ENCODE peak calls at places on chromosomes 3 and 15, in ten cellular contexts. R is IMR-90, T is spleen, W is ovary, Z is HCT116, V is body of pancreas, P is sigmoid colon, K is right lobe of liver, X is adrenal gland, A is endothelial cell of umbilical vein. F is an unnamed sample. For H3K4me1, the result is how much of the 10 kb centered on the place peaks cover.

GRCh38 chr3:9088431-9089353 is 125.4 kb upstream of the RAD18 start:
- DNase-seq in A (no peak), X (peak), P (no peak), T (no peak), K (no peak), R (no peak), W (peak), Z (no peak), V (peak), F (no peak)

GRCh38 chr3:36166477-36166876 is 213.8 kb upstream of the STAC start:
- DNase-seq in R (no peak), Z (peak), V (no peak), K (no peak), W (no peak), A (peak), T (no peak), P (no peak), X (peak), F (no peak)

GRCh38 chr3:98901465-98902174 is at the start of gene DCBLD2:
- DNase-seq in P (peak), X (peak), Z (peak), V (peak), R (peak), W (peak), K (peak), A (peak), T (peak), F (peak)

GRCh38 chr3:142498397-142499180 is 50.8 kb upstream of the XRN1 start:
- DNase-seq in R (peak), Z (no peak), P (no peak), X (no peak), K (no peak), V (no peak), W (no peak), A (no peak), T (no peak), F (no peak)

GRCh38 chr3:134952372-134952771 is 157.3 kb downstream of the EPHB1 start:
- DNase-seq in P (no peak), R (no peak), K (no peak), W (no peak), T (no peak), Z (no peak), V (no peak), A (no peak), X (no peak), F (no peak)

GRCh38 chr3:29240248-29240647 is 40.6 kb upstream of the RBMS3 start:
- DNase-seq in Z (no peak), T (no peak), A (peak), W (no peak), R (peak), V (no peak), X (no peak), K (no peak), P (no peak), F (no peak)

GRCh38 chr3:102741105-102741504 is 306.3 kb downstream of the ZPLD1 start:
- DNase-seq in P (no peak), R (no peak), Z (peak), A (no peak), T (no peak), W (no peak), V (no peak), K (no peak), X (no peak), F (no peak)

GRCh38 chr3:100988080-100988479 is 5.1 kb downstream of the ABI3BP start:
- DNase-seq in W (no peak), X (no peak), Z (no peak), A (no peak), R (no peak), V (no peak), P (no peak), K (no peak), T (no peak), F (peak)

GRCh38 chr3:23075478-23075877 is 127.6 kb upstream of the UBE2E2 start:
- DNase-seq in W (no peak), K (no peak), P (no peak), R (peak), V (no peak), X (no peak), Z (no peak), A (no peak), T (no peak), F (no peak)

GRCh38 chr15:34436126-34436955 is 1.3 kb downstream of the GOLGA8A start:
- DNase-seq in K (no peak), W (no peak), Z (no peak), X (no peak), T (peak), P (no peak), A (peak), R (no peak), V (no peak), F (no peak)

GRCh38 chr15:40044717-40045571 is 6.0 kb upstream of the SRP14 start:
- DNase-seq in T (peak), W (peak), Z (peak), K (peak), R (peak), A (peak), X (peak), P (peak), V (peak), F (peak)

GRCh38 chr15:67829647-67830504 is 4.6 kb downstream of the SKOR1 start:
- DNase-seq in R (no peak), P (peak), Z (no peak), K (no peak), A (no peak), V (no peak), W (no peak), T (peak), X (no peak), F (no peak)

GRCh38 chr3:148955544-148956346 is 35.6 kb upstream of the GYG1 start:
- DNase-seq in T (no peak), W (peak), V (peak), R (peak), A (peak), X (peak), P (peak), Z (peak), K (no peak), F (peak)

GRCh38 chr3:41717591-41718093 is 244.3 kb downstream of the ULK4 start:
- DNase-seq in K (no peak), W (no peak), A (no peak), X (no peak), P (no peak), R (no peak), T (no peak), V (no peak), Z (no peak), F (no peak)

GRCh38 chr15:77528968-77529319 is 103.8 kb downstream of the LINGO1 start:
- DNase-seq in W (peak), P (peak), K (peak), Z (no peak), T (peak), X (no peak), V (no peak), R (no peak), A (no peak), F (no peak)

GRCh38 chr3:42025388-42026138 is 63.7 kb upstream of the ULK4 start:
- DNase-seq in T (peak), R (peak), X (peak), K (peak), V (peak), P (peak), W (peak), A (peak), Z (peak), F (peak)

GRCh38 chr3:196180346-196180745 is 30.9 kb downstream of the ZDHHC19 start:
- DNase-seq in P (no peak), V (no peak), K (peak), W (no peak), X (no peak), Z (no peak), T (peak), R (no peak), A (no peak), F (no peak)

GRCh38 chr3:196177967-196178366 is 33.2 kb downstream of the ZDHHC19 start:
- DNase-seq in R (no peak), Z (no peak), P (no peak), X (no peak), A (no peak), K (no peak), V (no peak), T (no peak), W (no peak), F (no peak)

GRCh38 chr3:196178993-196179379 is 32.2 kb downstream of the ZDHHC19 start:
- DNase-seq in P (no peak), V (no peak), R (no peak), Z (no peak), A (no peak), X (no peak), W (no peak), T (no peak), K (no peak), F (no peak)

GRCh38 chr3:196179380-196180308 is 31.6 kb downstream of the ZDHHC19 start:
- DNase-seq in A (peak), T (peak), K (peak), X (no peak), W (no peak), P (no peak), V (no peak), R (peak), Z (no peak), F (no peak)

DNA sequence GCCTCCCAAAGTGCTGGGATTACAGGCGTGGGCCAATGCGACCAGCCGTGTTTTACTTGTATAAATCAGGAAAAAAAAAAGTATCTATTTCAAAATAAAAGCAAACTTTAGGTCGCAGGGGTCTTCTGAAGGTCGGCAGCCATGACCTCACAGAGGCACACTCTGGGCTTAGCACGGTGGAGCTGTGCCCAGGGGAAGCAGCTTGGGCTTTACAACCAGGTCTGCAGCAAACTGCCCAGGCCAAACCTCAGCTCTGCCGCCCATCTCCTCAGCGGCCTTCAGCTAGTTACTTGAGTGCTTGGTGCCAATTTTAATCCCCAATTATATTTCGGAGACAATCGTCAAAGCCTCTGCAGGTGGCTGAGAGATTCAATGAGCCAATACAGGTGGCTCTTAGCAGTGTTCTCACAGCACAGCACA is 30.1 kb downstream of the ZDHHC19 start:
- DNase-seq in T (peak), P (no peak), A (no peak), R (no peak), X (no peak), V (no peak), W (no peak), Z (no peak), K (peak), F (no peak)
- H3K4me1 ChIP-seq in T (under half), P (under half), A (under half), R (under half), X (under half), V (under half), W (under half), Z (under half), K (under half), F (under half)

DNA sequence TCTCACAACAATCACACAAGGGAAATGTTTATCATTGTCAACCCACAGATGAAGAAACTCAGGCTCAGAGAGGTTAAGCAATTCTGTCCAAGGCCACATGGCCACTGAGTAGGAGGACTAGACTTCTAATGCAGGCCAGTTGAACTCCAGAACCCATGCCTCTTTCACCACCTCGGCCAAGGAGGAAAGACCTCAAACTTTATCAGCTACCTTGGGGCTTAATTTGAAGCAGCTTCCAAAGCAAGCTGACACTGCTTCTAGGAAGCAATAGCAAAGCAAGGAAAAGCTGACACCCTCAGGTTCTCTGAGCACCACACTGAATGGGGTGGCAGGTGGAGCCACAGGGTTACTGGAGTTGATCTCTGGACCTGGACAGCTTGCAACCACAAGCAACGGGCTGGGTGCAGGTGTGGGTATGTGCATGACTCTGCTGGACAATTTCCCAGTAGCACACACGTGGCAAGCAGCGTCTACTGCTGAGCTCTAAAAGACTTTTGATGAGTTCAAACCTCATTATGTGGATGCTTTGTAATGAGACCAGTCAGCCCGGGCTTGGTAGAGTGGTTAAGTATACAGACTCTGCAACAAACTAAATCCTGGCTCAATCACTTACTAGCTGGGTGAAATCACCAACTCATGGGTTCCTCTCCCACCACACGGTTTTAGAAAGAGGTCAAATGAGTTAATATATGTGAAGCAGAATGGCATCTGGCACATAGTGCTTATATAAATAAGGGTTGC is 23.1 kb downstream of the CCNL1 start:
- DNase-seq in R (peak), X (peak), K (peak), A (no peak), V (peak), T (no peak), P (no peak), Z (no peak), W (no peak), F (peak)
- TF ChIP-seq POLR2A in R (no peak), X (no peak), K (peak), A (no peak), V (peak), T (no peak), P (no peak), Z (no peak), W (no peak), F (no peak)

GRCh38 chr3:76776927-76777326 is 263.0 kb upstream of the ROBO2 start:
- DNase-seq in T (no peak), K (no peak), W (no peak), V (no peak), R (no peak), A (no peak), X (no peak), Z (no peak), P (no peak), F (no peak)
- H3K4me1 ChIP-seq in T (under half), K (under half), W (under half), V (under half), R (under half), A (under half), X (under half), Z (under half), P (under half), F (under half)

GRCh38 chr3:192917508-192918274 is at the start of gene MB21D2:
- DNase-seq in T (peak), P (peak), K (peak), Z (peak), V (peak), R (peak), W (peak), A (peak), X (peak), F (peak)
- TF ChIP-seq POLR2A in T (peak), P (peak), K (peak), Z (peak), V (peak), R (peak), W (no peak), A (peak), X (peak), F (no peak)

DNA sequence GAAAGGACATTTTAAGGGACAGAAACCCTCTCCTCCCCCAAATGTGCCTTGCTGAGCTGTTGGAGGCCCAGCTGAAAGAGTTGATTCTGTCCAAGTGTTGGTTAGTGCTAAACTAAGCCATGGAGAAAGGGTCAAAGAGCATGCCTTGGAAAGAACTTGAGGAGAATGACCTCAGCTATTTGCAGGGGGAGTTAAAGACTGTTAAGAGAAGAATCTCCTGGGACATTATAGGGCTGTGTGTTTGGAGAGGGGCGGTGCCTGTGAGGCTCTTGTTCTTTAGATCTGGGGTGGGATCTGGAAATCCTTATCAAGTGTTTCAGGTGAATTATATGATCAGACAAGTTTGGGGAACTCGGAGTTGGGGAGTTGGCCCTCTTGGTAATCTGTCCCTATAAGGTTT is 13.0 kb downstream of the FNDC3B start:
- DNase-seq in K (no peak), V (no peak), X (no peak), A (no peak), T (no peak), R (no peak), W (no peak), Z (no peak), P (no peak), F (no peak)
- H3K4me1 ChIP-seq in K (under half), V (half or more), X (under half), A (under half), T (under half), R (under half), W (under half), Z (under half), P (under half), F (under half)

DNA sequence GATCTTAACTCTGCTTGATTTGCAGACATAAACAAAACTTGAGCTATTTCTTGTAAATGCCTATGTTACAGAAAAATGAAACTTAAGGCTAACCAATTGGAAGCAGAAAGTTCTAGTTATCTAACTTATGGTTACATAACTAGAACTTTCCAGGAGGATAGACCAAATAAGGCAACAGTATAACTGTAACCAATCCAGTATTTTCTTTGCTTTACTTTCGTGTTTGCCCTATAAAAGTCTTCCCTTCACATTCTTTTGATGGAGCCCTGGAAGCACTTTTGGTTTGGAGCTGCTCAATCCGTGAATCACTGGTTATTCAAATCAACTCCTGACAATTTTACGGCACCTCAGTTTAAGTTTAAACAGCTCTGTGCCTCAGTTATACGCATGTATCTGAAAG is 164.6 kb downstream of the SUCLG2 start:
- DNase-seq in K (no peak), Z (no peak), W (no peak), P (no peak), T (no peak), V (no peak), R (peak), A (no peak), X (no peak), F (no peak)
- TF ChIP-seq POLR2A in K (no peak), Z (no peak), W (no peak), P (no peak), T (no peak), V (no peak), R (no peak), A (no peak), X (no peak), F (no peak)

GRCh38 chr15:70267306-70267705 is 169.6 kb upstream of the TLE3 start:
- DNase-seq in K (no peak), X (no peak), A (no peak), R (no peak), Z (no peak), W (no peak), P (no peak), V (no peak), T (peak), F (no peak)

GRCh38 chr15:70265466-70265978 is 167.8 kb upstream of the TLE3 start:
- DNase-seq in X (no peak), W (no peak), T (peak), V (no peak), R (no peak), P (no peak), K (no peak), Z (no peak), A (no peak), F (no peak)

GRCh38 chr15:70264738-70265465 is 167.2 kb upstream of the TLE3 start:
- DNase-seq in R (no peak), V (no peak), P (no peak), Z (no peak), A (no peak), K (no peak), T (peak), W (no peak), X (no peak), F (no peak)

GRCh38 chr15:70266412-70267089 is 168.8 kb upstream of the TLE3 start:
- DNase-seq in X (peak), R (no peak), T (peak), A (no peak), V (peak), K (peak), W (peak), Z (no peak), P (peak), F (peak)

DNA sequence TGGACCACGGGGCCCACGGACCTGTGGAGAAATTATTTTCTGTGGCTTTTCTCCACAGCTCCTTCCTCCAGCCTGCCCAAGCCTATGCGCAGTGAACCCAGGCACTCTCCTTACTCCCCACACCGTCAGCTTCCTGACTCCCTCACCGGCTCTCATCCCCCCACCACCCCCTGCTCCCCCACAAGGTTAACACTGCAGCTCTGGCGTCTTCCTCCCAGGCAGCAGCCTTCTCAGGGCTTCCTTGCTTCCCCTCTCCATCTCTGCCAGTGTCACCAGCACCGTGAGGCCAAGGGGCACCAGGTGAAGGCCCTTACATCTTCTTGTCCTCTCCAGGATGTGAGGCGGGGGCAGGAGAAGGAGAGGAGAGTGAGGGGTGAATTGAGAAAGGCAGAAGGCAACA is 168.3 kb upstream of the TLE3 start:
- DNase-seq in K (no peak), W (no peak), A (no peak), T (no peak), X (no peak), P (no peak), R (no peak), Z (no peak), V (no peak), F (no peak)
- H3K4me1 ChIP-seq in K (under half), W (under half), A (under half), T (half or more), X (under half), P (under half), R (under half), Z (under half), V (under half), F (under half)

DNA sequence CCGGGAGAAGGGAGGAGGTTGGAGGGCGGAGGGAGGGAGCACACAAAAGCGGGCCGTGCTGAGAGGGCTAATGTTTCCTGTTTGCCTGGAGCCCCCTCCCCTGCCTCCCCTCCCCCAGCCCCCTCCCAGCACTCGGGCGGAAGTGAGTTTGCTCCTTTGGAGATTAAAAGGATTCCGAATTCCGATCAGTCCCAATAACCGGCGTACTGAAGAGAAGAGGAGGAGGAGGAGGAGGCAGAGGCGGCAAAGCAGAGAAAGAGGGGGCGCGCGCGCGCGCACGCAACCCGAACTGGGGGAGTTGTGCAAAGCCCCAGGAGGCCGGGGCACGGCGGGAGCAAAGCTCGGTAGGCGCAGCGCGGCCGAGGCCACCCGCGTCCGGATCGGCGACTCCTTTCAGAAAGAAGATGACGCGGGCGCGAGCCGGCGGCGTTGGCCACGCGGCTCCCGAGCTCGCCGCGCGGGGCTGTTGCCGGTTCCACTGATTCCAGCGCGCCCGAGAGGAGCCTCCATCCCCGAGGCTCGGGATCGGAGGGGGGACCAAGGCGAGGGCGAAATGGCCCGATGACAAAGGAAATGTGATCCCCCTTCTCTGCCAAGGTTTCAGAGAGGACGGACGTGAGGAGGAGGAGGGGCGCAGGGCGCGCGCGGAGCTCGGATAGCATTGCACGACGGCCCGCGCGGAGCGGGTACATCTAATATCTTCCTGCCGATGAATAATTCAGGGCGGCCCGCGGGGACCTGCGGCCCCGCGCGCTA is 1.2 kb upstream of the TRIM71 start:
- DNase-seq in T (peak), V (no peak), Z (no peak), A (peak), X (no peak), P (no peak), R (no peak), W (no peak), K (no peak), F (no peak)
- TF ChIP-seq POLR2A in T (no peak), V (no peak), Z (no peak), A (no peak), X (no peak), P (no peak), R (no peak), W (no peak), K (no peak), F (no peak)

GRCh38 chr15:89112341-89112971 is 24.2 kb downstream of the ABHD2 start:
- DNase-seq in R (peak), K (peak), P (peak), A (peak), X (peak), V (peak), Z (peak), T (no peak), W (no peak), F (no peak)
- H3K4me1 ChIP-seq in R (under half), K (under half), P (under half), A (under half), X (half or more), V (half or more), Z (under half), T (half or more), W (under half), F (under half)

F was measured in prostate gland.